ENCODE peak calls at places on chromosomes 16 and 17, in seven cellular contexts. F is Calu3; N is tibial nerve; X is central memory CD4-positive, alpha-beta T cell; B is stimulated activated CD8-positive, alpha-beta memory T cell treated with anti-CD3 and anti-CD28 coated beads, Interleukin-7, amount 100 ng/mL, for 48 hours; A is hypothalamus; E is SHP77. D is an unnamed sample.

GRCh38 chr16:81752225-81752875 is 26.7 kb upstream of the PLCG2 start:
- DNase-seq in N (no peak), E (no peak), B (no peak), X (no peak), A (peak; percentile 12), F (no peak), D (no peak)

GRCh38 chr16:10736926-10737625 is 6.6 kb upstream of the NUBP1 start:
- DNase-seq in F (peak; percentile 79), A (peak; percentile 21), N (peak; percentile 57), B (no peak), X (peak; percentile 70), E (peak; percentile 17), D (peak; percentile 44)

GRCh38 chr17:74803388-74803930 is 27.3 kb upstream of the NAT9 start:
- DNase-seq in N (no peak), B (no peak), A (no peak), E (no peak), X (no peak), F (no peak), D (no peak)

GRCh38 chr17:58383892-58384462 is 32.0 kb upstream of the SUPT4H1 start:
- DNase-seq in N (no peak), A (no peak), F (no peak), E (no peak), X (no peak), B (no peak), D (no peak)

GRCh38 chr16:22284637-22285515 is 12.3 kb upstream of the POLR3E start:
- DNase-seq in A (no peak), B (no peak), F (no peak), X (no peak), N (no peak), E (no peak), D (no peak)

GRCh38 chr17:69547947-69548346 is 133.4 kb downstream of the MAP2K6 start:
- DNase-seq in X (no peak), N (no peak), F (no peak), E (no peak), B (no peak), A (no peak), D (no peak)

GRCh38 chr17:9465216-9465921 is 110.3 kb downstream of the STX8 start:
- DNase-seq in E (no peak), N (no peak), A (no peak), X (no peak), B (no peak), F (no peak), D (no peak)

GRCh38 chr16:70746040-70746707 is 54.8 kb downstream of the VAC14 start:
- DNase-seq in X (no peak), E (peak; percentile 98), A (peak; percentile 73), B (no peak), F (peak; percentile 70), N (peak; percentile 65), D (no peak)

GRCh38 chr16:88541831-88542230 is 28.4 kb upstream of the ZC3H18 start:
- DNase-seq in E (no peak), B (no peak), F (no peak), X (no peak), A (no peak), N (no peak), D (no peak)

GRCh38 chr16:29307598-29308507 is 98.7 kb downstream of the NPIPB11 start:
- DNase-seq in A (no peak), X (no peak), F (no peak), N (no peak), B (no peak), E (no peak), D (no peak)

GRCh38 chr17:18011286-18011685 is 27.7 kb downstream of the ATPAF2 start:
- DNase-seq in X (no peak), F (no peak), A (no peak), B (no peak), E (no peak), N (no peak), D (no peak)

GRCh38 chr17:80353718-80354275 is 61.2 kb upstream of the ENDOV start:
- DNase-seq in E (no peak), X (no peak), A (no peak), N (no peak), B (no peak), F (no peak), D (no peak)

GRCh38 chr16:62041401-62041800 is 5.2 kb upstream of the CDH8 start:
- DNase-seq in F (peak; percentile 3), A (peak; percentile 22), E (peak; percentile 67), X (no peak), B (no peak), N (no peak), D (no peak)

GRCh38 chr17:68381076-68381900 is 76.0 kb downstream of the WIPI1 start:
- DNase-seq in B (no peak), A (no peak), N (no peak), F (no peak), X (no peak), E (no peak), D (no peak)

GRCh38 chr16:4972938-4973587 is 14.9 kb downstream of the SEC14L5 start:
- DNase-seq in A (peak; percentile 64), X (no peak), B (no peak), E (no peak), N (no peak), F (no peak), D (no peak)

GRCh38 chr17:38585056-38585804 is 20.5 kb downstream of the SRCIN1 start:
- DNase-seq in B (no peak), N (no peak), F (peak; percentile 63), A (no peak), X (no peak), E (peak; percentile 45), D (no peak)

GRCh38 chr16:12879812-12880211 is 21.6 kb upstream of the SHISA9 start:
- DNase-seq in A (no peak), N (no peak), F (no peak), E (no peak), B (no peak), X (no peak), D (no peak)

GRCh38 chr17:8918811-8919210 is 46.7 kb downstream of the PIK3R5 start:
- DNase-seq in B (no peak), N (no peak), F (no peak), A (no peak), X (no peak), E (no peak), D (no peak)

GRCh38 chr17:7443499-7444485 is 1.1 kb upstream of the CHRNB1 start:
- DNase-seq in E (no peak), B (no peak), N (no peak), X (no peak), F (no peak), A (no peak), D (no peak)

GRCh38 chr17:34781571-34782108 is 179.6 kb downstream of the CCT6B start:
- DNase-seq in N (no peak), B (no peak), A (no peak), E (no peak), X (no peak), F (no peak), D (no peak)

GRCh38 chr16:89137666-89138512 is 33.7 kb upstream of the CDH15 start:
- DNase-seq in E (no peak), A (no peak), B (no peak), X (no peak), N (no peak), F (no peak), D (no peak)

GRCh38 chr17:17837380-17837821 is 615 bp upstream of the SREBF1 start:
- DNase-seq in B (no peak), F (no peak), A (no peak), N (peak; percentile 77), E (no peak), X (no peak), D (no peak)

GRCh38 chr16:85393674-85394510 is 219.2 kb upstream of the GSE1 start:
- DNase-seq in E (peak; percentile 63), F (peak; percentile 86), X (peak; percentile 38), B (peak; percentile 38), A (no peak), N (no peak), D (peak; percentile 60)

GRCh38 chr16:22660441-22661160 is 149.9 kb downstream of the NPIPB5 start:
- DNase-seq in X (no peak), E (no peak), A (no peak), N (no peak), F (no peak), B (no peak), D (no peak)

GRCh38 chr17:41870627-41871026 is 5.4 kb upstream of the KLHL11 start:
- DNase-seq in B (no peak), A (no peak), X (no peak), N (no peak), E (no peak), F (no peak), D (no peak)

GRCh38 chr17:42290577-42290976 is 2.3 kb downstream of the STAT5A start:
- DNase-seq in A (no peak), F (no peak), E (no peak), N (no peak), X (no peak), B (no peak), D (no peak)

GRCh38 chr17:33218657-33219298 is 74.3 kb downstream of the ASIC2 start:
- DNase-seq in X (no peak), A (no peak), F (no peak), N (no peak), B (no peak), E (no peak), D (no peak)

D was measured in activated CD8-positive, alpha-beta memory T cell treated with anti-CD3 and anti-CD28 coated beads for 48 hours.